ENCODE peak calls at places on chromosomes 12 and 14, in five cellular contexts. F, E, N, L and Q are unnamed samples.

GRCh38 chr12:70661762-70662161 is 24.5 kb upstream of the PTPRB start:
- DNase-seq in E (no peak), N (no peak), F (peak), L (no peak), Q (no peak)

GRCh38 chr12:23760495-23760894 is 189.0 kb downstream of the SOX5 start:
- DNase-seq in L (no peak), N (no peak), F (peak), E (no peak), Q (no peak)

GRCh38 chr12:16939871-16940306 is 333.9 kb upstream of the LMO3 start:
- DNase-seq in L (peak), N (peak), F (peak), E (peak), Q (peak)

GRCh38 chr12:106114084-106115068 is 24.4 kb downstream of the NUAK1 start:
- DNase-seq in F (no peak), L (no peak), E (no peak), N (no peak), Q (no peak)

GRCh38 chr14:61562321-61563161 is 132.8 kb upstream of the HIF1A start:
- DNase-seq in F (peak), L (peak), N (no peak), E (no peak), Q (no peak)

GRCh38 chr14:91755560-91755959 is 23.7 kb upstream of the CATSPERB start:
- DNase-seq in E (no peak), L (peak), N (no peak), F (peak), Q (no peak)

GRCh38 chr12:3276226-3276625 is 199.0 kb downstream of the TSPAN9 start:
- DNase-seq in F (no peak), N (no peak), E (no peak), L (no peak), Q (no peak)

GRCh38 chr14:32265584-32265983 is 62.5 kb upstream of the RNU6-8 start:
- DNase-seq in E (no peak), F (no peak), N (no peak), L (no peak), Q (no peak)

GRCh38 chr12:102757154-102757873 is 159.7 kb downstream of the PAH start:
- DNase-seq in E (no peak), F (no peak), L (no peak), N (no peak), Q (no peak)

GRCh38 chr12:60035835-60036234 is 440.0 kb downstream of the SLC16A7 start:
- DNase-seq in N (no peak), F (no peak), E (no peak), L (no peak), Q (no peak)

GRCh38 chr14:74846968-74847549 is 28.9 kb downstream of the PROX2 start:
- DNase-seq in F (peak), L (no peak), N (no peak), E (no peak), Q (no peak)

GRCh38 chr14:99441157-99441870 is 39.3 kb downstream of the SETD3 start:
- DNase-seq in N (no peak), F (peak), E (no peak), L (peak), Q (no peak)

GRCh38 chr14:50479041-50479440 is 53.3 kb downstream of the MAP4K5 start:
- DNase-seq in L (no peak), E (no peak), N (no peak), F (no peak), Q (no peak)

GRCh38 chr12:80216890-80217559 is 117.7 kb downstream of the OTOGL start:
- DNase-seq in E (no peak), F (no peak), N (no peak), L (no peak), Q (no peak)

GRCh38 chr12:132197581-132198281 is 53.5 kb downstream of the NOC4L start:
- DNase-seq in E (no peak), L (no peak), N (no peak), F (no peak), Q (no peak)

GRCh38 chr14:100291305-100292075 is 14.8 kb downstream of the SLC25A29 start:
- DNase-seq in L (no peak), E (no peak), N (no peak), F (no peak), Q (no peak)

GRCh38 chr12:129902371-129903091 is 1.3 kb downstream of the TMEM132D start:
- DNase-seq in E (no peak), F (no peak), N (peak), L (no peak), Q (no peak)

GRCh38 chr12:27975222-27976136 is 2.9 kb upstream of the PTHLH start:
- DNase-seq in N (peak), F (peak), L (peak), E (no peak), Q (no peak)

GRCh38 chr14:61215222-61216010 is 65.7 kb downstream of the TMEM30B start:
- DNase-seq in L (no peak), N (no peak), E (no peak), F (no peak), Q (no peak)

GRCh38 chr12:177336-177979 is 36.5 kb downstream of the SLC6A12 start:
- DNase-seq in F (no peak), L (no peak), E (no peak), N (peak), Q (no peak)

GRCh38 chr14:52824479-52824878 is 33.1 kb upstream of the GNPNAT1 start:
- DNase-seq in L (no peak), F (no peak), E (no peak), N (no peak), Q (no peak)

GRCh38 chr12:102702447-102703114 is 214.5 kb downstream of the PAH start:
- DNase-seq in L (peak), F (peak), N (peak), E (no peak), Q (peak)

GRCh38 chr12:53093777-53094393 is 3.6 kb upstream of the IGFBP6 start:
- DNase-seq in E (no peak), N (no peak), L (no peak), F (no peak), Q (no peak)

GRCh38 chr12:30997685-30998440 is 71.3 kb downstream of the TSPAN11 start:
- DNase-seq in F (no peak), E (peak), N (no peak), L (no peak), Q (no peak)

GRCh38 chr12:13250416-13250815 is 53.9 kb downstream of the EMP1 start:
- DNase-seq in L (no peak), N (no peak), E (no peak), F (peak), Q (no peak)

GRCh38 chr12:124169577-124169976 is 125.3 kb upstream of the RFLNA start:
- DNase-seq in E (no peak), N (no peak), F (no peak), L (no peak), Q (no peak)

GRCh38 chr14:38203929-38204716 is 3.6 kb upstream of the SSTR1 start:
- DNase-seq in F (no peak), E (no peak), L (no peak), N (no peak), Q (no peak)

GRCh38 chr12:82688035-82688501 is 1.4 kb downstream of the TMTC2 start:
- DNase-seq in F (peak), N (no peak), L (peak), E (no peak), Q (peak)

GRCh38 chr12:66688836-66689439 is 10.1 kb upstream of the GRIP1 start:
- DNase-seq in N (peak), E (no peak), L (peak), F (peak), Q (no peak)

DNA sequence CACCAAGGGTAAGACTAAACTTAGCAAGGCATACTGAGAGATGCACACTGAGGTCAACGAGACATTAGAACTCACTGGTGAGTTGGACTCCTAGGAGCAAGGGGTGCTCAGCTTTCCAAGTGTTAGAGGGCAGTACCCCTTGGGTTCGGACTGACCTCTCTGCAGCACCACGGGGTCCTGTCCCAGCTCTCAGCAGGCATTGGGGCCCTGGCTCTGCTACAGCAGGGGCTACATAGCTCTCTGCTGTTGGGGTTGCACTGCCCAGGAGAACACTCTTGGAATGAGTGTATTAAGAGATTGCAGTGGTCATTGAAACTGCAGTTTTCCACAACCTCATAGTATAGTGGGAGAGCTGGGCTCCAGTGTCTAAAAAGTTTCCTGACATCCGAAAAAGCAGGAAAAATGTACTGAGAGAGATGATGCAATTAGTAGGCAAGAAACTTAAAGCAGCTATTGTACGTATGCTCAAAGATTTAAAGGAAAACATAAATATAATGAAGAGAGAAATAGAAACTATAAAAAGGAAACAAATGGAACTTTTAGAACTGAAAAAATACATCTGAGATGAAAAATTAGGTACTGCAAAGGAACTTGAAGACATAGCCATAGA is 132.5 kb upstream of the MAX start:
- DNase-seq in N (no peak), F (no peak), L (no peak), E (no peak), Q (no peak)
- H3K4me3 ChIP-seq in N (no peak), F (no peak), L (no peak), E (no peak), Q (no peak)

GRCh38 chr12:120356567-120357030 is 12.4 kb downstream of the MSI1 start:
- DNase-seq in E (peak), F (peak), N (peak), L (peak), Q (peak)
- H3K4me3 ChIP-seq in E (no peak), F (no peak), N (no peak), L (no peak), Q (no peak)

GRCh38 chr14:94449930-94450329 is 2.7 kb downstream of the SERPINA11 start:
- DNase-seq in F (no peak), L (no peak), E (no peak), N (no peak), Q (no peak)

GRCh38 chr14:94451826-94452225 is 774 bp downstream of the SERPINA11 start:
- DNase-seq in F (no peak), N (no peak), E (no peak), L (no peak), Q (no peak)

GRCh38 chr14:94447986-94448808 is 4.4 kb downstream of the SERPINA11 start:
- DNase-seq in L (no peak), E (no peak), F (no peak), N (no peak), Q (no peak)

GRCh38 chr14:94450722-94451090 is 1.9 kb downstream of the SERPINA11 start:
- DNase-seq in L (no peak), E (no peak), F (no peak), N (no peak), Q (no peak)

GRCh38 chr14:94451091-94451751 is 1.4 kb downstream of the SERPINA11 start:
- DNase-seq in L (peak), E (no peak), N (peak), F (no peak), Q (no peak)
- H3K4me3 ChIP-seq in L (no peak), E (no peak), N (no peak), F (no peak), Q (no peak)

DNA sequence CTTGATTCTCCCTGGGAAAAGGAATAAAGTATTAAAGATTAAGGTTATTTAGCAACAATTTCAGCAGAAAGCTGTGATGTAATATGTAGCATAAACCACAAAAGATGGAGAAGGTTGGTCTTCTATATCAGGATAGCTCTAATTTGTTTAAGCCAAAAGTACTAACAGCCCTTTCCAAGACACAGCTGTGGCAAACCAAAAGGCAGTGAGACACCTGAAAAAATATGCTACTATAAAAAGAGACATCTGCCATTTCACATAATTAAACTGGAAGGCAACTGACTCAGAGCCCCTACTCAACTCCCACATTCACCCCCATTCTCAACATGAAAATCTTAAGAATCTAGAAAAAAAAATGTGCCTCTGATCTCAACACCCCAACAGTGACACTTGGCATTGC is 390.2 kb upstream of the PRICKLE1 start:
- DNase-seq in E (no peak), F (no peak), N (no peak), L (no peak), Q (no peak)
- H3K4me3 ChIP-seq in E (no peak), F (no peak), N (no peak), L (no peak), Q (no peak)

DNA sequence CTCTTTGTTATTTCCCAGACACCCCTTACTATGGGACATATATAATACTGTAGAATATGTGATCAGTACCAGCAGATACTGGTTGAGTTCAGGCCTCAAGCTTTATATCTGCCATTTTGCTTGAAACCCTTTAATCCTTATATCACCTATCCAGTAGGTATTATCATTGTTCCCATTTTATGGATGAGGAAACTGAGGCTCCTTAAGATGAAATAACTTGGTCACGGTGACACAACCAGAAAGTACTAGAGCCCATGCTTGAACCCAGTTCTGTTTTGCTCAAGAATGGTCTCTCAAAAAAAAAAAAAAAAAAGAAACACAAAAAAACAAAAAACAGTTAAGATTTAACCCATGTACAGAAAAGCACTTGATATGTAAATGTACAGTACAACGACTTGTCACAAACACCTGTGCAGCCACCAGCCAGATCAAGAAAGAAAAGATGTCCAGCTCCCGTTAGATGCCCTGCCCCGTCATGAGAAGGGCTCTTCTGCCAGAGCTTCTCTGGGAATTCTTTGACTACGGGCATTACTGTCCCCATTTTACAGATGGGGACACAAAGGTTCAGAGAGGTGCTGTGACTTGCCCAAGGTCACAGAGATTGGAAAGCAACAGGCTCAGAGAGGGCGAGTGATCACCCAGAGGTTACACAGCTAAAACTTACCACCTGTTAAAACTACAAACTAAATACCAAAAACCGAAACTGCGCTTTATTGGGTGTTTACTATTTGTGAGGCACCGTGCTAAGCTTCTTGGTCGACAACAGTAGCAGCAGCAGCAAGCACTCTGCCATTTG is 669 bp upstream of the WSCD2 start:
- DNase-seq in L (no peak), E (no peak), F (no peak), N (no peak), Q (no peak)
- H3K4me3 ChIP-seq in L (no peak), E (no peak), F (no peak), N (peak), Q (no peak)

DNA sequence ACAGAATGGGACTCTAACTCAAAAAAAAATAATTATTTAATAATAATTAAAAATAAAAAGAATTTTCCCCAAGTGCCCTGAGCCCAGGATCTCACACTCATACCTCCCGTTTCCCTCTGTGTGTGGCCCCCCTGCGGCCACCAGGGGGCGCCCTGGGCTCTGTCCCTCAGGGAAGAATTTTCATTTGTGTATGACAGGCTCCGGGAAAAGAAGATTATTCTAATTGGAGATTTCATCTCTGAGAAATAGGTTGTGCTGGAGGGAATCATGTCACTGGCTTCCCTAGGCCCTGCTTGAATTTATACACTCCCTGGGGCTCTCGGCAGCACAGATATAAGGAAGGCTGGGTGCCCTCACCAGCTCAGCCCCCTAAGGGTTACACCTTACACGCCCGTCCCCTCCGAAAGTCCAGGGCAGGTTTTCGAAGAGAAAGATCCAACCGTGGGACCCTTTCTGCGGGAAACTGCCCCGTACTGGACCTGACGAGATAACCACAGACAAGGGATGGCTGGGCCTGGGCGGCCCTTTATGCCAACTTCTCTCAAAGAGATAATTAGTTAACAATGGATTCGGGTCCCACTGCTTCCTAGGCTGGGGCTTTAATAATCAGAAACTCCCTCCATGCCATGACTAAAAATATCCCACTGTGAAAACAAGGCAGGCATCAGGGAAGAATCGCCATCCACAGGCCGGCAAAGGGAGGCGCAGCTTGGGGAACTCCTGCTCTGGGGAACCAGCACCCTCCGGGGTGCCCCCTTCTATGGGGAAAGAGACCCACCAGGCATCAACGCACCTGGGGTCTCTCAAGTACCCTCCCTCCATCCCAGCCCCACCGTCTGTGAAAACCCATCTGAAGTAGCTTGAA is 80.7 kb downstream of the KDM2B start:
- DNase-seq in F (peak), L (peak), E (peak), N (peak), Q (no peak)
- H3K4me3 ChIP-seq in F (no peak), L (no peak), E (peak), N (no peak), Q (no peak)

GRCh38 chr14:24176599-24176998 is 4.7 kb downstream of the REC8 start:
- DNase-seq in N (no peak), F (no peak), E (no peak), L (no peak), Q (no peak)

GRCh38 chr14:24167527-24168114 is 4.3 kb upstream of the REC8 start:
- DNase-seq in F (no peak), L (no peak), E (no peak), N (no peak), Q (no peak)

GRCh38 chr14:24172871-24173281 is 996 bp downstream of the REC8 start:
- DNase-seq in E (no peak), F (no peak), N (no peak), L (no peak), Q (no peak)

GRCh38 chr14:24171422-24172260 is at the start of gene REC8:
- DNase-seq in L (peak), N (peak), F (peak), E (peak), Q (no peak)

DNA sequence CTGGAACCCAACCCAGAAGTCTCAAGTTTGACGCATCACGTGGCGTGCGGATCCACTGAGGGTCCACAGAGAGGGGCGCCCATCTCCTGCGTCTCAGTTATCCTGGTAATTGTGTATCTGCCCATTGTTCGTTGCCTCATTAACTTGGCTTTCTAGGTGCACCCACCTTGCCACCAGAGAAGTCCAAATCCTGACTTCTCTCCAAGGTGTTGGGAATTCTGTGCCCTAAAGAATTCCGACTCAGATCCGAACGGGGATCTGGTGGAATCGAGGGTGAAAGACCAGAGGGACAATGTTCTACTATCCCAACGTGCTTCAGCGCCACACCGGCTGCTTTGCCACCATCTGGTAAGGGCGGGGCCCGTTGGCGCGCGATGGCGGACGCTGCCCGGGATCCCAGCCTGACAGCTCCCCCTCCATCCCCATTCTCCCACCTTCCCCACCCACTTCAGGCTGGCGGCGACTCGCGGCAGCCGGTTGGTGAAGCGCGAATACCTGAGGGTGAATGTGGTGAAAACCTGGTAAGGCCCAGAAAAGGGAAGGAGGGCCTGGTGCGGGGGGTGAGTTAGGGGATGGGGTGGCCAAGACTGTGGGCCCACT is 481 bp downstream of the REC8 start:
- DNase-seq in F (no peak), L (no peak), E (no peak), N (no peak), Q (no peak)
- H3K4me3 ChIP-seq in F (peak), L (peak), E (peak), N (peak), Q (no peak)

GRCh38 chr12:117188121-117188665 is 2.1 kb downstream of the FBXO21 start:
- DNase-seq in F (no peak), L (no peak), N (no peak), E (no peak), Q (no peak)
- H3K4me3 ChIP-seq in F (no peak), L (peak), N (no peak), E (no peak), Q (no peak)